ENCODE peak calls at places on chromosomes 5 and 9, in nine cellular contexts. F is AG04450, E is cardiac muscle cell, P is choroid plexus epithelial cell, Z is uterus, I is astrocyte of the spinal cord, J is heart left ventricle, S is fibroblast of mammary gland, U is vagina. C is an unnamed sample.
A peak's percentile ranks its signal among the peaks of the same experiment; 100 is the strongest.

GRCh38 chr9:73565833-73566465 is 414.3 kb downstream of the ANXA1 start:
- DNase-seq in F (no peak), E (peak; percentile 71), P (peak; percentile 91), Z (no peak), I (peak; percentile 64), J (no peak), S (peak; percentile 52), U (no peak), C (peak; percentile 0)

GRCh38 chr9:114681594-114682332 is at the start of gene TEX48:
- DNase-seq in F (no peak), E (peak; percentile 59), P (peak; percentile 88), Z (peak; percentile 26), I (peak; percentile 71), J (peak; percentile 39), S (peak; percentile 87), U (no peak), C (peak; percentile 72)

GRCh38 chr5:173155912-173156311 is 11.6 kb downstream of the BNIP1 start:
- DNase-seq in F (no peak), E (no peak), P (no peak), Z (no peak), I (no peak), J (no peak), S (no peak), U (no peak), C (no peak)

GRCh38 chr9:129665008-129665771 is at the start of gene PRRX2:
- DNase-seq in F (no peak), E (peak; percentile 60), P (no peak), Z (peak; percentile 39), I (peak; percentile 19), J (peak; percentile 41), S (no peak), U (no peak), C (no peak)

GRCh38 chr5:57889558-57889957 is 406.9 kb upstream of the ACTBL2 start:
- DNase-seq in F (peak; percentile 46), E (peak; percentile 20), P (peak; percentile 82), Z (no peak), I (peak; percentile 90), J (peak; percentile 49), S (peak; percentile 46), U (no peak), C (peak; percentile 65)

GRCh38 chr9:34454571-34455065 is 3.8 kb downstream of the FAM219A start:
- DNase-seq in F (no peak), E (no peak), P (peak; percentile 74), Z (no peak), I (peak; percentile 29), J (peak; percentile 64), S (peak; percentile 95), U (no peak), C (peak; percentile 46)

GRCh38 chr9:14730367-14730958 is 7.9 kb upstream of the CER1 start:
- DNase-seq in F (no peak), E (no peak), P (no peak), Z (no peak), I (no peak), J (no peak), S (peak; percentile 28), U (no peak), C (no peak)

GRCh38 chr5:98170994-98171393 is 602.5 kb upstream of the RGMB start:
- DNase-seq in F (no peak), E (no peak), P (no peak), Z (no peak), I (no peak), J (no peak), S (no peak), U (no peak), C (no peak)

GRCh38 chr9:110257097-110257955 is 1.0 kb upstream of the TXN start:
- DNase-seq in F (no peak), E (peak; percentile 92), P (peak; percentile 38), Z (peak; percentile 20), I (peak; percentile 29), J (peak; percentile 38), S (no peak), U (no peak), C (peak; percentile 39)

GRCh38 chr5:138905541-138905940 is 30.4 kb upstream of the LRRTM2 start:
- DNase-seq in F (peak; percentile 41), E (no peak), P (peak; percentile 67), Z (no peak), I (peak; percentile 54), J (no peak), S (peak; percentile 23), U (no peak), C (peak; percentile 71)

GRCh38 chr5:176192094-176192721 is 46.0 kb upstream of the SIMC1 start:
- DNase-seq in F (no peak), E (no peak), P (no peak), Z (no peak), I (no peak), J (no peak), S (no peak), U (no peak), C (no peak)

GRCh38 chr9:110148868-110149267 is 59.1 kb downstream of the C9orf152 start:
- DNase-seq in F (no peak), E (no peak), P (peak; percentile 50), Z (no peak), I (no peak), J (no peak), S (peak; percentile 83), U (no peak), C (peak; percentile 51)

DNA sequence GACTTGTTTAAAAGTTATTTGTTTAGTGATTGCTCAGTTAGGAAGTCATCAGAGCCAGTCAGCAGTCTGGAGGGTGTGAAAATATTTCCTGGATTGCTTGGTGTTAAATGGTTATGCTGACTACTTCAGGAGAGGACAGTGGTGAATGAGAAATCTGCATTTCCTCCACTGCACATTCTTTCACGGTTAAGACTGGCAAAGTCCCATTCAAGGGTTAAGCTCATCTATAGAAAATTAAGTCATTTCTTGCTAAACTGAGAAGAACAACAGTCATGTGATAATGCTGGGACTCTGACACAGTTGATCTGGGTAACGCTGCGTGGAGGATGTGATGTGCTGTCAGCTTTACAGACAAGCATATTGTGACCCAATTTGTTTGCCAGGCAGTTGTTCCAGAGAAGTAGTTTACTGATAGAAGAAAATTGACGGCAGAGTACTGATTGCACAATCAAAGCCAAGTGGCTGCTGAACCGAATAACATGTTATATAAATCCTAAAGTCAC is 80.4 kb downstream of the GRAMD2B start:
- DNase-seq in F (no peak), E (no peak), P (peak; percentile 84), Z (peak; percentile 46), I (peak; percentile 31), J (no peak), S (peak; percentile 77), U (no peak), C (peak; percentile 58)
- H3K4me3 ChIP-seq in F (no peak overlapping the region), E (no peak overlapping the region), P (no peak overlapping the region), Z (no peak overlapping the region), I (no peak overlapping the region), J (no peak overlapping the region), S (no peak overlapping the region), U (no peak overlapping the region), C (no peak overlapping the region)

GRCh38 chr5:140107312-140108092 is 6.4 kb upstream of the PURA start:
- DNase-seq in F (peak; percentile 80), E (peak; percentile 95), P (peak; percentile 94), Z (peak; percentile 93), I (peak; percentile 93), J (peak; percentile 95), S (peak; percentile 92), U (peak; percentile 92), C (peak; percentile 94)
- TF ChIP-seq CTCF in F (peak; percentile 14), E (peak; percentile 17), P (no peak), Z (peak; percentile 55), I (peak; percentile 10), J (peak; percentile 17), S (no peak), U (no peak), C (no peak)

GRCh38 chr9:81614335-81614734 is 75.0 kb downstream of the TLE1 start:
- DNase-seq in F (no peak), E (no peak), P (no peak), Z (no peak), I (no peak), J (no peak), S (no peak), U (no peak), C (no peak)

GRCh38 chr9:81610739-81611107 is 78.6 kb downstream of the TLE1 start:
- DNase-seq in F (no peak), E (no peak), P (no peak), Z (no peak), I (no peak), J (no peak), S (no peak), U (no peak), C (no peak)

GRCh38 chr9:81611664-81612063 is 77.7 kb downstream of the TLE1 start:
- DNase-seq in F (no peak), E (no peak), P (no peak), Z (no peak), I (no peak), J (no peak), S (no peak), U (no peak), C (no peak)

GRCh38 chr9:81616141-81616540 is 73.2 kb downstream of the TLE1 start:
- DNase-seq in F (no peak), E (no peak), P (no peak), Z (no peak), I (no peak), J (no peak), S (no peak), U (no peak), C (no peak)

GRCh38 chr9:81613002-81613750 is 76.2 kb downstream of the TLE1 start:
- DNase-seq in F (peak; percentile 90), E (no peak), P (peak; percentile 95), Z (peak; percentile 75), I (peak; percentile 73), J (peak; percentile 41), S (peak; percentile 95), U (peak; percentile 91), C (peak; percentile 96)
- H3K4me3 ChIP-seq in F (no peak overlapping the region), E (no peak overlapping the region), P (peak overlapping the region; percentile 33), Z (no peak overlapping the region), I (no peak overlapping the region), J (no peak overlapping the region), S (no peak overlapping the region), U (no peak overlapping the region), C (no peak overlapping the region)

GRCh38 chr5:102547659-102548058 is 48.9 kb upstream of the SLCO6A1 start:
- DNase-seq in F (no peak), E (no peak), P (no peak), Z (no peak), I (no peak), J (no peak), S (no peak), U (no peak), C (no peak)

GRCh38 chr5:102540251-102540812 is 41.5 kb upstream of the SLCO6A1 start:
- DNase-seq in F (no peak), E (no peak), P (no peak), Z (no peak), I (no peak), J (no peak), S (peak; percentile 7), U (no peak), C (no peak)

GRCh38 chr5:102542064-102542463 is 43.3 kb upstream of the SLCO6A1 start:
- DNase-seq in F (no peak), E (no peak), P (no peak), Z (no peak), I (no peak), J (no peak), S (no peak), U (no peak), C (no peak)

GRCh38 chr5:102547161-102547560 is 48.4 kb upstream of the SLCO6A1 start:
- DNase-seq in F (no peak), E (no peak), P (no peak), Z (no peak), I (no peak), J (no peak), S (no peak), U (no peak), C (no peak)

DNA sequence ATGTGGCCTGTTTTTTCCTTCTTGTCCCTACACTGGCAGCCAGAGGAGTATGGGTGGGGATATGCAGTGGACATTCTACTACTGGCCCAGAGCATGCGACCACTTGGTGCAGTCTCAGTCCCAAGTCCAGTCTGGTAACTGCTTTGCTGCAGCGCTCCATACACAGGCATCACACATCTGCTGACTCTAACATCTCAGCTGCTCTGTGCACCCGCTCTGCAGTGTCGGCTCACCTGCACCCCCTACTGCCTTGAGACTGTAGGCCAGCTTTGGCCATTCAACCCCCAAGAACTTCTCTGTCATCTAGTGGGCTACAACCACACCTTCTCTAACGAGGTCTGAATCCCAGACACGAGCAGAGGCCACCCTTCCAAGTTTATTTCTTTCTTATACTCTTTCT is 46.4 kb upstream of the SLCO6A1 start:
- DNase-seq in F (no peak), E (peak; percentile 38), P (peak; percentile 28), Z (no peak), I (no peak), J (no peak), S (no peak), U (no peak), C (peak; percentile 12)
- TF ChIP-seq CTCF in F (peak; percentile 33), E (peak; percentile 39), P (peak; percentile 53), Z (no peak), I (peak; percentile 38), J (peak; percentile 7), S (peak; percentile 18), U (no peak), C (peak; percentile 48)